ENCODE peak calls at places on chromosomes 11 and 22, in nine cellular contexts. S is uterus, E is esophagus squamous epithelium, P is colonic mucosa, C is fibroblast of the aortic adventitia, A is AG04450, N is suprapubic skin, V is AG09309, R is body of pancreas. K is an unnamed sample.

GRCh38 chr11:12735262-12735661 is 61.0 kb downstream of the TEAD1 start:
- DNase-seq in E (no peak), P (no peak), A (no peak), V (no peak), S (no peak), C (no peak), N (no peak), R (no peak), K (no peak)

GRCh38 chr22:42300286-42301071 is 30.0 kb upstream of the TCF20 start:
- DNase-seq in V (no peak), E (no peak), N (no peak), C (no peak), S (no peak), P (no peak), R (no peak), A (no peak), K (no peak)

GRCh38 chr22:39244073-39244495 is 698 bp downstream of the PDGFB start:
- DNase-seq in N (no peak), P (no peak), E (no peak), R (no peak), V (no peak), C (no peak), S (no peak), A (no peak), K (no peak)

GRCh38 chr11:2699531-2700414 is at the start of gene KCNQ1OT1:
- DNase-seq in R (peak), V (peak), P (peak), N (peak), E (peak), C (peak), A (peak), S (peak), K (peak)

GRCh38 chr22:41589260-41589600 is 410 bp downstream of the PMM1 start:
- DNase-seq in R (peak), E (no peak), S (no peak), V (no peak), P (peak), N (no peak), A (no peak), C (no peak), K (peak)

GRCh38 chr11:69862331-69862761 is 43.1 kb upstream of the FGF3 start:
- DNase-seq in R (no peak), S (no peak), E (no peak), P (no peak), N (no peak), V (no peak), C (no peak), A (no peak), K (no peak)

GRCh38 chr11:67270256-67271211 is 4.3 kb downstream of the GRK2 start:
- DNase-seq in N (peak), V (no peak), R (peak), E (no peak), A (no peak), S (peak), P (peak), C (no peak), K (no peak)

GRCh38 chr11:1878134-1879031 is 13.3 kb downstream of the PRR33 start:
- DNase-seq in S (peak), E (no peak), V (no peak), N (peak), R (peak), P (peak), A (no peak), C (no peak), K (peak)

GRCh38 chr11:9459573-9460321 is 1.1 kb upstream of the ZNF143 start:
- DNase-seq in N (no peak), A (peak), E (no peak), P (peak), C (peak), S (no peak), V (peak), R (no peak), K (peak)

GRCh38 chr11:119065369-119065768 is 2.2 kb upstream of the VPS11 start:
- DNase-seq in N (no peak), V (no peak), S (no peak), P (no peak), E (no peak), R (no peak), A (no peak), C (peak), K (peak)

GRCh38 chr22:49207008-49207775 is 620.5 kb downstream of the BRD1 start:
- DNase-seq in N (peak), P (no peak), V (no peak), A (no peak), E (no peak), S (peak), C (no peak), R (no peak), K (no peak)

GRCh38 chr11:109940816-109941215 is 152.4 kb upstream of the ZC3H12C start:
- DNase-seq in E (no peak), N (no peak), V (peak), C (peak), S (no peak), P (no peak), A (peak), R (no peak), K (peak)

GRCh38 chr11:71248251-71248570 is 4.2 kb downstream of the SHANK2 start:
- DNase-seq in S (no peak), R (no peak), N (peak), V (no peak), E (no peak), C (no peak), P (no peak), A (no peak), K (no peak)

GRCh38 chr11:73292481-73292880 is 15.6 kb upstream of the ARHGEF17 start:
- DNase-seq in A (no peak), R (no peak), N (no peak), V (no peak), C (peak), S (no peak), P (no peak), E (no peak), K (no peak)

GRCh38 chr11:10318527-10318802 is 13.6 kb downstream of the ADM start:
- DNase-seq in A (no peak), N (no peak), S (no peak), E (no peak), R (no peak), C (no peak), V (no peak), P (peak), K (no peak)

GRCh38 chr22:17143826-17144225 is 15.3 kb downstream of the HDHD5 start:
- DNase-seq in A (no peak), N (peak), C (no peak), R (no peak), E (no peak), S (no peak), P (no peak), V (no peak), K (no peak)

GRCh38 chr11:43035011-43035564 is 276.7 kb upstream of the API5 start:
- DNase-seq in R (no peak), V (no peak), A (no peak), C (no peak), S (no peak), E (no peak), P (no peak), N (no peak), K (no peak)

GRCh38 chr11:57277845-57278720 is 41.0 kb upstream of the APLNR start:
- DNase-seq in E (no peak), N (peak), P (peak), S (peak), R (peak), A (peak), V (peak), C (peak), K (peak)

GRCh38 chr11:94305146-94305545 is 766 bp downstream of the IZUMO1R start:
- DNase-seq in C (peak), V (no peak), E (no peak), R (no peak), S (peak), P (no peak), A (peak), N (no peak), K (peak)

GRCh38 chr11:44559207-44559943 is 6.1 kb upstream of the CD82 start:
- DNase-seq in P (no peak), S (no peak), R (no peak), N (no peak), A (no peak), V (no peak), C (no peak), E (no peak), K (no peak)

GRCh38 chr11:86182976-86183584 is 61.5 kb upstream of the EED start:
- DNase-seq in A (no peak), P (peak), R (no peak), N (no peak), S (no peak), V (no peak), C (no peak), E (no peak), K (no peak)

GRCh38 chr11:75314771-75315438 is 36.6 kb downstream of the ARRB1 start:
- DNase-seq in S (no peak), P (no peak), V (no peak), E (no peak), A (no peak), N (no peak), C (no peak), R (no peak), K (no peak)

GRCh38 chr22:17847360-17848078 is 73.2 kb upstream of the BID start:
- DNase-seq in C (no peak), R (no peak), N (no peak), A (no peak), V (no peak), E (no peak), S (no peak), P (no peak), K (no peak)

DNA sequence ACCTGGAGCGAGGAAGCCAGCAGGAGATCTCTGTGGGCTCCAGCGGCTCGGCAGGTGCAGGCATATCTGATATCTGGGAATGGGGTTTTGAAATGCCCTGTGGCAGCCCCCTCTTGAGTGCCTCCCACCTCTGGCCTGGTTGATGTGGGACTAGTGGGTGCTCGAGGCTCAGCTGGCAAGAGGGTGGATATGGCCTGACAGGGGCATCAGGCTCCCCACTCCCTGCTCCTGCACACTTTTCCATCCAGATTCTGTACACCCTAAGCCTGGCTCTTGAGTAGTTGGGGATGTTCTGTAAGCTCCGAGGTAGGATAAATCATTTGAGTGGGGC is 75.0 kb downstream of the SCN3B start:
- DNase-seq in R (no peak), N (no peak), S (no peak), V (no peak), A (no peak), P (no peak), C (no peak), E (no peak), K (no peak)
- H3K4me3 ChIP-seq in R (no peak), N (no peak), S (no peak), V (no peak), A (no peak), P (no peak), C (no peak), E (no peak), K (no peak)

GRCh38 chr11:14041040-14041439 is 78.5 kb downstream of the SPON1 start:
- DNase-seq in N (no peak), C (no peak), V (no peak), P (peak), A (no peak), R (no peak), E (no peak), S (no peak), K (peak)
- TF ChIP-seq CTCF in N (no peak), C (peak), V (peak), P (no peak), A (peak), R (no peak), E (no peak), S (no peak), K (peak)

GRCh38 chr11:117969160-117969991 is 16.8 kb upstream of the IL10RA start:
- DNase-seq in C (no peak), P (no peak), E (no peak), V (no peak), S (no peak), N (no peak), A (no peak), R (no peak), K (no peak)
- H3K4me3 ChIP-seq in C (no peak), P (no peak), E (no peak), V (no peak), S (no peak), N (no peak), A (no peak), R (no peak), K (no peak)

GRCh38 chr11:125728969-125729368 is 17.1 kb upstream of the PATE1 start:
- DNase-seq in A (no peak), S (no peak), C (peak), N (no peak), R (no peak), E (no peak), V (no peak), P (no peak), K (no peak)

GRCh38 chr11:125720781-125721180 is 25.3 kb upstream of the PATE1 start:
- DNase-seq in A (no peak), R (no peak), N (no peak), S (no peak), P (no peak), E (no peak), C (no peak), V (no peak), K (no peak)

DNA sequence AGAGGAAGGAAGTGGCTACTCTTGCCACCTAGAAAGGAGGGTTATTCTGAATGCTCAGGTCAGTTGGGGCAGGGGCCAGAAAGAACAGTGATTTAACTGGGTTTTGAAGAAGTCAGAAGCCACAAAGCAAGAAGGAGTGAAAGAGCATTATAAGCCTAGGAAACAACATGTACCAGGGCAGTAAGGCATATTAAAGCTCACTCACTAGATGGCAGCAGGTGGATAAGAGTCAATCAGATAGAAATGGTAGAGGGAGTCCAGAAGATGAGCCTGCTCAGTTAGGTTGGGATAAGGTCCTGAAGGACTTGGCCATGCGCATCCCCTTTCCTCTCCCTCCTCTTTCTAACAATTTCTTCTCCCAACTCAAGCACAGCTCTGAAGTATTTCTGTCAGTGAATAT is 22.0 kb upstream of the PATE1 start:
- DNase-seq in A (no peak), V (no peak), N (no peak), C (peak), S (no peak), R (no peak), E (no peak), P (no peak), K (no peak)
- TF ChIP-seq CTCF in A (no peak), V (peak), N (no peak), C (peak), S (no peak), R (no peak), E (no peak), P (no peak), K (peak)

GRCh38 chr22:37282385-37282677 is at the start of gene CYTH4:
- DNase-seq in V (no peak), N (no peak), C (no peak), A (no peak), R (peak), P (peak), E (no peak), S (no peak), K (no peak)
- H3K4me3 ChIP-seq in V (no peak), N (peak), C (no peak), A (no peak), R (no peak), P (peak), E (peak), S (peak), K (no peak)

GRCh38 chr22:37253164-37253660 is 9.1 kb upstream of the RAC2 start:
- DNase-seq in V (no peak), S (no peak), E (no peak), P (no peak), R (no peak), N (no peak), C (no peak), A (no peak), K (no peak)
- TF ChIP-seq CTCF in V (no peak), S (no peak), E (no peak), P (no peak), R (no peak), N (no peak), C (no peak), A (no peak), K (no peak)